ENCODE peak calls at places on chromosomes 13 and 19, in five cellular contexts. C is HEK293T; K is left cardiac atrium; J is PC-3; H is stimulated activated CD4-positive, alpha-beta T cell treated with anti-CD3 and anti-CD28 coated beads, Interleukin-12 subunit alpha, Interleukin-12 subunit beta, amount 100 ng/mL, for 24 hours. E is an unnamed sample.

GRCh38 chr13:31027136-31027535 is 94.7 kb downstream of the TEX26 start:
- DNase-seq in K (no peak), J (no peak), C (no peak), H (no peak), E (no peak)

GRCh38 chr13:30526612-30527217 is 61.0 kb upstream of the HMGB1 start:
- DNase-seq in C (no peak), J (no peak), H (no peak), K (no peak), E (no peak)

GRCh38 chr13:110272651-110273050 is 34.3 kb downstream of the COL4A1 start:
- DNase-seq in C (no peak), H (no peak), J (no peak), K (no peak), E (no peak)

GRCh38 chr19:17332677-17333581 is 1.7 kb downstream of the ANO8 start:
- DNase-seq in J (peak; percentile 76), C (peak; percentile 95), K (no peak), H (no peak), E (peak; percentile 77)

GRCh38 chr13:79528759-79529191 is 47.8 kb downstream of the NDFIP2 start:
- DNase-seq in K (no peak), C (peak; percentile 73), J (peak; percentile 35), H (no peak), E (no peak)

GRCh38 chr19:1273263-1274041 is 1.9 kb upstream of the FAM174C start:
- DNase-seq in C (no peak), K (no peak), J (no peak), H (no peak), E (no peak)

GRCh38 chr13:107866007-107866665 is 349.2 kb downstream of the LIG4 start:
- DNase-seq in H (no peak), K (no peak), C (no peak), J (peak; percentile 43), E (no peak)

GRCh38 chr13:111862836-111863815 is 203.8 kb upstream of the SOX1 start:
- DNase-seq in H (no peak), C (no peak), J (no peak), K (no peak), E (no peak)

GRCh38 chr13:93786846-93787245 is 560.2 kb downstream of the GPC6 start:
- DNase-seq in J (no peak), H (no peak), C (no peak), K (no peak), E (no peak)

GRCh38 chr13:26881154-26881553 is 120.6 kb upstream of the GPR12 start:
- DNase-seq in H (no peak), J (peak; percentile 72), K (peak; percentile 41), C (no peak), E (no peak)

GRCh38 chr13:33764716-33765115 is 53.2 kb upstream of the RFC3 start:
- DNase-seq in C (no peak), J (peak; percentile 18), H (no peak), K (no peak), E (peak; percentile 40)

GRCh38 chr19:46192990-46193650 is 36.4 kb upstream of the IGFL1 start:
- DNase-seq in K (peak; percentile 51), H (no peak), C (peak; percentile 39), J (peak; percentile 82), E (no peak)

GRCh38 chr19:42290523-42291436 is 11.2 kb upstream of the PRR19 start:
- DNase-seq in K (no peak), H (no peak), C (no peak), J (no peak), E (no peak)

GRCh38 chr19:2542341-2543069 is 66.6 kb downstream of the GADD45B start:
- DNase-seq in J (no peak), C (no peak), K (no peak), H (no peak), E (no peak)

GRCh38 chr13:43388282-43389034 is 365.1 kb downstream of the DNAJC15 start:
- DNase-seq in J (peak; percentile 77), C (no peak), H (no peak), K (no peak), E (no peak)

GRCh38 chr19:5128251-5128931 is 159.5 kb downstream of the KDM4B start:
- DNase-seq in K (peak; percentile 87), H (no peak), C (peak; percentile 62), J (no peak), E (no peak)

GRCh38 chr19:18130523-18131242 is 22.3 kb upstream of the PIK3R2 start:
- DNase-seq in H (no peak), C (no peak), K (no peak), J (no peak), E (no peak)

GRCh38 chr19:38658462-38659306 is 11.2 kb downstream of the ACTN4 start:
- DNase-seq in H (no peak), C (no peak), K (no peak), J (peak; percentile 97), E (peak; percentile 94)

GRCh38 chr13:103523853-103524252 is 457.6 kb upstream of the SLC10A2 start:
- DNase-seq in J (no peak), K (no peak), C (no peak), H (no peak), E (no peak)

GRCh38 chr13:107025991-107026390 is 458.1 kb upstream of the ARGLU1 start:
- DNase-seq in H (no peak), K (peak; percentile 47), C (no peak), J (peak; percentile 49), E (no peak)

GRCh38 chr19:42280761-42281174 is 11.7 kb downstream of the CIC start:
- DNase-seq in J (no peak), K (no peak), C (no peak), H (no peak), E (no peak)

GRCh38 chr13:105048685-105049084 is 1486.8 kb downstream of the EFNB2 start:
- DNase-seq in C (no peak), H (no peak), J (no peak), K (no peak), E (no peak)

E was measured in NCI-H2029.